ENCODE peak calls at places on chromosomes 4 and X, in six cellular contexts. I is D721Med; T is CD8-positive, alpha-beta T cell; F is tibial nerve; B is left lung; E is neural progenitor cell. R is an unnamed sample.

GRCh38 chr4:173185832-173186545 is 17.4 kb downstream of the GALNT7 start:
- DNase-seq in B (no peak), E (no peak), I (no peak), T (no peak), F (no peak), R (no peak)

GRCh38 chr4:5141802-5142201 is 90.5 kb downstream of the STK32B start:
- DNase-seq in I (no peak), T (no peak), F (no peak), B (no peak), E (no peak), R (no peak)

GRCh38 chrX:154084449-154085300 is 12.8 kb downstream of the MECP2 start:
- DNase-seq in E (no peak), B (no peak), I (no peak), F (no peak), T (no peak), R (no peak)

GRCh38 chr4:89119836-89120235 is 8.5 kb downstream of the TIGD2 start:
- DNase-seq in T (no peak), F (no peak), B (no peak), I (no peak), E (no peak), R (no peak)

GRCh38 chrX:41922125-41922521 is 1.2 kb downstream of the CASK start:
- DNase-seq in T (no peak), B (no peak), F (no peak), E (peak), I (no peak), R (no peak)

GRCh38 chr4:18192901-18193300 is 171.3 kb upstream of the LCORL start:
- DNase-seq in I (no peak), T (no peak), F (no peak), E (no peak), B (no peak), R (no peak)

GRCh38 chrX:139691843-139692505 is 16.0 kb downstream of the MCF2 start:
- DNase-seq in B (no peak), T (no peak), I (no peak), E (peak), F (no peak), R (no peak)

GRCh38 chr4:55866290-55866907 is 13.0 kb downstream of the EXOC1 start:
- DNase-seq in I (no peak), T (no peak), F (no peak), B (no peak), E (no peak), R (no peak)

GRCh38 chr4:989722-990471 is 3.1 kb downstream of the IDUA start:
- DNase-seq in B (no peak), E (no peak), F (no peak), I (no peak), T (no peak), R (no peak)

GRCh38 chr4:26763063-26763462 is 97.6 kb upstream of the STIM2 start:
- DNase-seq in T (no peak), F (no peak), I (no peak), E (no peak), B (no peak), R (no peak)

GRCh38 chr4:167290684-167291083 is 56.4 kb upstream of the SPOCK3 start:
- DNase-seq in E (peak), I (no peak), B (no peak), T (no peak), F (no peak), R (no peak)

GRCh38 chrX:153725039-153725831 is 579 bp downstream of the ABCD1 start:
- DNase-seq in F (no peak), I (no peak), E (peak), T (no peak), B (no peak), R (peak)

GRCh38 chrX:153560000-153560399 is 38.9 kb downstream of the CCNQ start:
- DNase-seq in I (no peak), F (no peak), T (no peak), B (no peak), E (no peak), R (no peak)

GRCh38 chr4:119284876-119285611 is 36.9 kb downstream of the FABP2 start:
- DNase-seq in B (no peak), I (no peak), E (no peak), F (no peak), T (no peak), R (no peak)

GRCh38 chr4:51923343-51923742 is 80.4 kb downstream of the DCUN1D4 start:
- DNase-seq in E (no peak), T (no peak), F (no peak), B (no peak), I (no peak), R (no peak)
- TF ChIP-seq CTCF in E (no peak), T (no peak), F (no peak), B (no peak), I (no peak), R (no peak)

DNA sequence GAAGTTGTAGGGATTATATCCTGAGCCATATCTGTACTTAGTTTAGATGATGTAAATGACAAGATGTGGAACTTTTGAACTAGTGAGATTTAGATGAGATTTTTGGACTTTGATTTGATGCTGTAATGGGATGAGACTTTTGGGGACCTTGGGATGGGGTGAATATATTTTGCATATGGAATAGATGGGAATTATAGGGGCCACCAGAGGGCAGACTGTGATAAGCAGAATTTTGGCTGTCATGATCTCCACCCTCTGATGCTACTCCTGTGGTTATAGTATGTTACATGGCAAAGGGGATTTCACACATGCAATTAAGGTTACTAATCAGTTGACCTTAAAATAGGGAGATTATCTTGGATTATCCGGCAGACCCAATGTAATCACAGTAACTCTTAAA is 214.0 kb upstream of the NHS start:
- DNase-seq in T (no peak), B (no peak), I (no peak), F (no peak), E (no peak), R (no peak)
- TF ChIP-seq CTCF in T (no peak), B (no peak), I (peak), F (no peak), E (peak), R (no peak)

GRCh38 chr4:123093247-123093646 is 170.8 kb upstream of the NUDT6 start:
- DNase-seq in B (no peak), E (no peak), I (no peak), T (no peak), F (no peak), R (no peak)
- TF ChIP-seq CTCF in B (no peak), E (no peak), I (no peak), T (no peak), F (no peak), R (no peak)

DNA sequence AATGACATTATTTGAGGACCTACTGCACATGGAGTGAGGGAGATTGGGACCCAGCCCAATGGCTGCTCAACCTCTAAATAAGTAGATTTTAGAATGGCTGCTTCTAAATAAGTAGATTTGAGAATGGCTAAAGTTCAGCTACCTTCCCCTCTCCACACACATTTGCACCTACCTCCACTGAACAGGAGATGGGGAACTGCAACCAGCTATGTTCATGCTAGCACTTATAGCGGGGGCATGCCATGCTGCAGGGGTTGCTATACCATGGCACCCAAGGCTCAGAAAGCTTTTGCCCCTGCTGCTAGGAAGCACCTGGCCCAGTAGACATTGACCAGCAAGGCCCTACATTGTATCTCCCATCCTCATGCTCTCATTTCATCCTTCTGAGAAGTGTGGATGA is 70.2 kb upstream of the MAOA start:
- DNase-seq in E (no peak), I (no peak), B (no peak), F (no peak), T (no peak), R (no peak)
- TF ChIP-seq CTCF in E (no peak), I (no peak), B (no peak), F (no peak), T (no peak), R (no peak)

GRCh38 chrX:3638280-3638873 is 75.1 kb downstream of the PRKX start:
- DNase-seq in B (no peak), E (peak), I (peak), T (no peak), F (peak), R (no peak)
- TF ChIP-seq CTCF in B (peak), E (peak), I (peak), T (peak), F (peak), R (peak)

GRCh38 chrX:110211340-110211739 is 106.5 kb downstream of the AMMECR1 start:
- DNase-seq in T (no peak), F (no peak), E (no peak), B (no peak), I (no peak), R (no peak)

GRCh38 chrX:110210417-110211139 is 107.3 kb downstream of the AMMECR1 start:
- DNase-seq in B (no peak), F (no peak), I (no peak), T (no peak), E (no peak), R (no peak)

GRCh38 chrX:110213183-110213582 is 104.7 kb downstream of the AMMECR1 start:
- DNase-seq in E (no peak), B (no peak), F (no peak), T (no peak), I (no peak), R (no peak)

GRCh38 chrX:110214684-110215083 is 103.2 kb downstream of the AMMECR1 start:
- DNase-seq in E (no peak), F (no peak), B (no peak), I (no peak), T (no peak), R (no peak)

DNA sequence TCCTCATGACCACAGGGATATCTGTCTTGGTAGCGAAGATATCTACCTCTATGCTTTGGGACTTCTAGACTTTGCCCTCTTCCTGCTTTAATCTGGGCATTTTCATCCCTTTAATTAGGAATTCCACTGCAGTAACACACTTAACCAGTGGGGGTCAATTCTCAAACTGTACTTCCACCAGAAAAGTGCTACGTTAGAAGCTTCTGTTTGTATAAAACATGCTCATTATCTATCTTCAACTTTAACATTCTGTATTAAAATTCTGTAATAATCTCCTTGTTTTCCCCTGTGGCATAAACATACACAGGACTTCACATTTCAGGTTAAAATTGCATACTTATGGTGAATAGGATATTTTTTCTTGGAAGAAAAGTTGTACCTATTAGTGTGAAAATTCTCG is 105.6 kb downstream of the AMMECR1 start:
- DNase-seq in I (no peak), F (no peak), T (no peak), B (no peak), E (no peak), R (no peak)
- TF ChIP-seq CTCF in I (no peak), F (no peak), T (no peak), B (no peak), E (peak), R (no peak)

DNA sequence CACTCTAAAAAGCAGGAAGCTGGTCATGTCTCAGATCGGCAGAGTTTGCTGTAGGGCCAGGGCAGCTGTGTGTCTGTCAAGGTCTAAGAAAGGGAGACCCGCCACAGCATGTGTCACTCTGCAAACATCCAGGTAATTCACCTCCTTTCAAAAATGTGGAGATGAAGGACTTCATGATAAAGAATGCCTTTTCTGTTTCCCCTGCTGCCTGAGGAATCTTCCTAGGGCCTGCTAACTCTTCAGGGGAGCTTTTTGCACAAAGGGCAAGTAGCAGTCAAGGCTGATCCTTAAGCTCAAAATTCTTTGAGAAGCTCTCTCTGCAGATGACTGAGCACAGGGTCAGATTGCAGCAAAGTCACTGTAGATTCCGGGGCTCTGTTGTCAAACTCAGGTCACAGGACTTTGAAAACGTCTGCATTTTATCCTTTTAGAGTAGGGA is 21.1 kb downstream of the RASL11B start:
- DNase-seq in T (no peak), I (no peak), B (no peak), E (peak), F (no peak), R (no peak)
- TF ChIP-seq CTCF in T (no peak), I (no peak), B (no peak), E (no peak), F (no peak), R (no peak)

R was measured in natural killer cell.